ENCODE peak calls at places on chromosomes 13 and 19, in five cellular contexts. U is NCI-H345, J is neural crest cell, D is DMS53, T is posterior cingulate gyrus. H is an unnamed sample.

GRCh38 chr13:105410602-105411001 is 1124.9 kb downstream of the EFNB2 start:
- DNase-seq in U (no peak), J (peak), D (peak), T (no peak), H (peak)

GRCh38 chr13:30862707-30863106 is 43.4 kb upstream of the MEDAG start:
- DNase-seq in U (no peak), J (no peak), D (no peak), T (no peak), H (peak)

GRCh38 chr13:61413572-61413971 is 2.1 kb downstream of the PCDH20 start:
- DNase-seq in U (no peak), J (no peak), D (no peak), T (no peak), H (no peak)

GRCh38 chr13:31947105-31947504 is 84.5 kb upstream of the FRY start:
- DNase-seq in U (no peak), J (no peak), D (peak), T (no peak), H (no peak)

GRCh38 chr13:45851171-45851889 is at the start of gene SIAH3:
- DNase-seq in U (no peak), J (no peak), D (peak), T (peak), H (no peak)

GRCh38 chr13:63455938-63456337 is 2040.3 kb upstream of the PCDH20 start:
- DNase-seq in U (no peak), J (no peak), D (peak), T (no peak), H (no peak)

GRCh38 chr13:37561031-37561430 is 37.5 kb downstream of the POSTN start:
- DNase-seq in U (no peak), J (no peak), D (no peak), T (no peak), H (no peak)

GRCh38 chr13:81133066-81133465 is 792.1 kb upstream of the SPRY2 start:
- DNase-seq in U (no peak), J (no peak), D (no peak), T (no peak), H (no peak)

GRCh38 chr13:65307056-65307455 is 1923.1 kb downstream of the PCDH9 start:
- DNase-seq in U (no peak), J (no peak), D (no peak), T (no peak), H (no peak)

GRCh38 chr19:9838324-9838723 is 3.2 kb downstream of the PIN1 start:
- DNase-seq in U (no peak), J (no peak), D (no peak), T (no peak), H (no peak)

H was measured in pancreas.